ENCODE peak calls at places on chromosomes 5 and 9, in five cellular contexts. G is MM.1S, N is fibroblast of lung, T is GM23248, M is H9. U is an unnamed sample.

GRCh38 chr5:33310471-33310870 is 130.3 kb upstream of the TARS1 start:
- DNase-seq in G (no peak), T (peak; percentile 87), N (peak; percentile 80), M (no peak), U (no peak)

GRCh38 chr5:58019614-58020013 is 440.3 kb downstream of the PLK2 start:
- DNase-seq in N (no peak), G (no peak), M (no peak), T (no peak), U (no peak)

GRCh38 chr5:136518814-136519213 is 153.5 kb upstream of the TRPC7 start:
- DNase-seq in G (no peak), T (peak; percentile 4), N (no peak), M (no peak), U (no peak)

GRCh38 chr9:132249123-132249522 is 87.3 kb downstream of the NTNG2 start:
- DNase-seq in G (no peak), T (no peak), N (no peak), M (no peak), U (no peak)

GRCh38 chr5:22699319-22699718 is 153.8 kb downstream of the CDH12 start:
- DNase-seq in G (no peak), M (no peak), T (peak; percentile 7), N (no peak), U (no peak)

GRCh38 chr9:88303785-88304495 is 84.3 kb upstream of the SPIN1 start:
- DNase-seq in G (no peak), M (no peak), T (peak; percentile 79), N (no peak), U (no peak)

GRCh38 chr9:27856054-27856453 is 282.8 kb upstream of the C9orf72 start:
- DNase-seq in G (no peak), M (peak; percentile 44), N (no peak), T (no peak), U (no peak)

GRCh38 chr5:2872676-2873075 is 121.2 kb upstream of the IRX2 start:
- DNase-seq in N (no peak), T (no peak), G (no peak), M (no peak), U (no peak)

GRCh38 chr5:79935992-79936643 is 54.9 kb downstream of the MTX3 start:
- DNase-seq in M (no peak), G (no peak), T (peak; percentile 82), N (peak; percentile 74), U (no peak)

GRCh38 chr5:60674251-60674650 is 25.7 kb downstream of the DEPDC1B start:
- DNase-seq in G (no peak), N (no peak), T (no peak), M (no peak), U (no peak)
- H3K4me1 ChIP-seq in G (peaks cover 13% of the 10 kb centered on the region), N (no peaks in the 10 kb centered on the region), T (no peaks in the 10 kb centered on the region), M (no peaks in the 10 kb centered on the region), U (no peaks in the 10 kb centered on the region)

DNA sequence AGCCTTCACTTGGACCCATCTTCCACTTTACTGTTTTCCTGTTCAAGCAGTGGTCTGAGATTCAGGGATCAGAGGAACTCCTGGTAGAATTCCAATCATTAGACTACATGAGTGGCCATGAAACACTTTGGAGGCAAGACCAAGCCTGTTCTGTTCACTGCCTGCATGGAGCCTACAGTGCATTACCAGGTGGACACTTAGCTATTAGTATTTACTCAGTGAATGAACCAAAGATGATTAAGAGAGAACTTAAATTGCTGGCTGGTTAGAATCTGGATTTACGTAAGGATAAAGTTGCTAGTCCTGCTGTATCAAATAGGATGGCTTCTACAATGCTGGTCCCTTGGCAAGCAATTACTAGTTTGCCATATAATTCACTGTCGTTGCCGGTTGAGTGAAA is 245.5 kb downstream of the ARRDC3 start:
- DNase-seq in G (no peak), N (no peak), T (no peak), M (no peak), U (no peak)
- H3K27ac ChIP-seq in G (no peak overlapping the region), N (no peak overlapping the region), T (no peak overlapping the region), M (no peak overlapping the region), U (no peak overlapping the region)

GRCh38 chr5:149358294-149358651 is 427 bp downstream of the PCYOX1L start:
- DNase-seq in M (no peak), G (peak; percentile 36), T (peak; percentile 46), N (no peak), U (peak; percentile 66)

GRCh38 chr5:149357370-149358293 is at the start of gene PCYOX1L:
- DNase-seq in M (peak; percentile 98), G (peak; percentile 96), N (peak; percentile 92), T (peak; percentile 98), U (peak; percentile 96)

GRCh38 chr5:149360262-149360661 is 2.4 kb downstream of the PCYOX1L start:
- DNase-seq in M (no peak), G (peak; percentile 4), N (no peak), T (no peak), U (no peak)

GRCh38 chr5:149356391-149356790 is 1.5 kb upstream of the PCYOX1L start:
- DNase-seq in T (peak; percentile 50), M (no peak), N (no peak), G (peak; percentile 5), U (no peak)

GRCh38 chr5:149358818-149359217 is 972 bp downstream of the PCYOX1L start:
- DNase-seq in N (no peak), M (no peak), T (peak; percentile 47), G (peak; percentile 3), U (no peak)
- H2AFZ ChIP-seq in N (no peak overlapping the region), M (no peak overlapping the region), T (peak overlapping the region; percentile 93), G (no peak overlapping the region), U (no peak overlapping the region)

GRCh38 chr9:113581865-113582697 is 118.6 kb downstream of the RGS3 start:
- DNase-seq in N (peak; percentile 94), T (peak; percentile 69), M (no peak), G (peak; percentile 99), U (peak; percentile 99)
- H3K4me1 ChIP-seq in N (peaks cover 40% of the 10 kb centered on the region), T (peaks cover 47% of the 10 kb centered on the region), M (no peaks in the 10 kb centered on the region), G (peaks cover 58% of the 10 kb centered on the region), U (peaks cover 65% of the 10 kb centered on the region)

GRCh38 chr9:93468763-93469456 is 15.5 kb upstream of the FAM120AOS start:
- DNase-seq in G (no peak), M (no peak), N (peak; percentile 66), T (peak; percentile 65), U (no peak)
- H3K27ac ChIP-seq in G (peak overlapping the region; percentile 3), M (no peak overlapping the region), N (peak overlapping the region; percentile 16), T (peak overlapping the region; percentile 39), U (no peak overlapping the region)

U was measured in OCI-LY7.